ENCODE peak calls at places on chromosome 11, in ten cellular contexts. B is esophagus squamous epithelium, D is A549, G is suprapubic skin, U is thyroid gland, E is H1, R is IMR-90, J is HCT116, N is sigmoid colon, T is tibial nerve. Y is an unnamed sample.

GRCh38 chr11:131217313-131218297 is 152.8 kb upstream of the NTM start:
- DNase-seq in T (no peak), E (no peak), J (no peak), U (peak; percentile 27), R (peak; percentile 21), B (no peak), N (no peak), D (no peak), G (no peak), Y (no peak)

GRCh38 chr11:126837581-126837980 is 163.0 kb downstream of the KIRREL3 start:
- DNase-seq in T (no peak), N (no peak), B (no peak), G (no peak), E (no peak), U (no peak), D (no peak), J (no peak), R (no peak), Y (no peak)

GRCh38 chr11:7600205-7600775 is 73.0 kb downstream of the CYB5R2 start:
- DNase-seq in N (peak; percentile 85), R (peak; percentile 78), U (no peak), G (peak; percentile 85), T (peak; percentile 66), D (peak; percentile 22), J (peak; percentile 18), B (no peak), E (no peak), Y (peak; percentile 70)

GRCh38 chr11:126430581-126431320 is 75.3 kb downstream of the ST3GAL4 start:
- DNase-seq in G (no peak), R (peak; percentile 6), B (no peak), J (no peak), T (no peak), D (no peak), U (no peak), E (no peak), N (no peak), Y (no peak)

GRCh38 chr11:22666700-22667439 is 459 bp downstream of the GAS2 start:
- DNase-seq in J (no peak), T (no peak), E (peak; percentile 19), D (no peak), N (no peak), R (no peak), G (no peak), B (no peak), U (peak; percentile 27), Y (no peak)

GRCh38 chr11:64853709-64854108 is 9.3 kb upstream of the CDC42BPG start:
- DNase-seq in U (no peak), N (no peak), E (no peak), J (no peak), G (no peak), R (no peak), T (no peak), B (no peak), D (no peak), Y (no peak)

GRCh38 chr11:44593194-44593593 is 27.7 kb downstream of the CD82 start:
- DNase-seq in E (no peak), N (peak; percentile 73), T (no peak), J (no peak), B (no peak), R (no peak), D (no peak), G (no peak), U (peak; percentile 14), Y (no peak)

GRCh38 chr11:73387594-73388021 is 11.4 kb downstream of the RELT start:
- DNase-seq in T (no peak), R (no peak), J (no peak), N (no peak), G (no peak), D (no peak), U (peak; percentile 59), E (no peak), B (no peak), Y (no peak)

GRCh38 chr11:45102810-45103621 is 43.4 kb upstream of the PRDM11 start:
- DNase-seq in R (peak; percentile 88), T (peak; percentile 42), D (peak; percentile 74), E (no peak), J (peak; percentile 45), U (peak; percentile 50), G (peak; percentile 84), N (peak; percentile 81), B (no peak), Y (no peak)

GRCh38 chr11:27234043-27234668 is 128.9 kb downstream of the CCDC34 start:
- DNase-seq in N (peak; percentile 75), E (no peak), B (no peak), U (no peak), J (no peak), G (no peak), T (peak; percentile 38), R (peak; percentile 94), D (peak; percentile 52), Y (no peak)

GRCh38 chr11:11532574-11532973 is 89.2 kb downstream of the GALNT18 start:
- DNase-seq in E (no peak), D (no peak), R (peak; percentile 22), B (no peak), G (no peak), U (no peak), J (no peak), T (no peak), N (no peak), Y (no peak)

GRCh38 chr11:92104349-92104748 is 120.3 kb upstream of the FAT3 start:
- DNase-seq in G (no peak), J (no peak), U (no peak), T (no peak), B (no peak), N (no peak), D (no peak), R (no peak), E (no peak), Y (no peak)

GRCh38 chr11:92099183-92099582 is 125.4 kb upstream of the FAT3 start:
- DNase-seq in G (no peak), D (no peak), E (no peak), T (no peak), U (no peak), R (no peak), B (no peak), N (no peak), J (no peak), Y (no peak)

GRCh38 chr11:92098172-92098571 is 126.4 kb upstream of the FAT3 start:
- DNase-seq in U (no peak), B (no peak), E (no peak), J (no peak), G (no peak), R (no peak), D (no peak), N (no peak), T (no peak), Y (no peak)

GRCh38 chr11:92107331-92107730 is 117.3 kb upstream of the FAT3 start:
- DNase-seq in U (no peak), G (no peak), B (no peak), E (no peak), D (no peak), N (no peak), J (no peak), T (no peak), R (no peak), Y (no peak)

DNA sequence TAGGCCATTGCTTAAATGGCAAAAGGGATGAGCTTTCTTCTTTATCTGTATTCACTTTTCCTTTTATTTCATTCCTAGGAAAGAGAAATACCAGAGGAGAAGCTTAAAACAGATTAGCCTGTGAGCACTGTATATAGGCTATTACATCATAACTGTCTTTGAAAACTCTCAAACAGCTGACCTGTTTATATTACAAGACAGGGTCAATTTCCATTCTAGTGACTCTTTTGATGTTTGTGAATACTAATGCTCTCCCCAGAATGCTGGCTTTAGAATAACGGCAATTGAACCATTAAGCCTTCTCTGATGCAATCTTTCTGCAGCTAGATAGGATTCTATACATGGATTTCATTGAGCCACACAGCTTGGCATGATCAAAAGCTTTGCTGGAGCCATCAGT is 122.8 kb upstream of the FAT3 start:
- DNase-seq in E (no peak), U (no peak), G (no peak), D (no peak), N (no peak), B (no peak), R (no peak), T (no peak), J (no peak), Y (no peak)
- TF ChIP-seq POLR2A in E (no peak), U (no peak), G (no peak), D (no peak), N (no peak), B (no peak), R (no peak), T (no peak), J (no peak), Y (no peak)

DNA sequence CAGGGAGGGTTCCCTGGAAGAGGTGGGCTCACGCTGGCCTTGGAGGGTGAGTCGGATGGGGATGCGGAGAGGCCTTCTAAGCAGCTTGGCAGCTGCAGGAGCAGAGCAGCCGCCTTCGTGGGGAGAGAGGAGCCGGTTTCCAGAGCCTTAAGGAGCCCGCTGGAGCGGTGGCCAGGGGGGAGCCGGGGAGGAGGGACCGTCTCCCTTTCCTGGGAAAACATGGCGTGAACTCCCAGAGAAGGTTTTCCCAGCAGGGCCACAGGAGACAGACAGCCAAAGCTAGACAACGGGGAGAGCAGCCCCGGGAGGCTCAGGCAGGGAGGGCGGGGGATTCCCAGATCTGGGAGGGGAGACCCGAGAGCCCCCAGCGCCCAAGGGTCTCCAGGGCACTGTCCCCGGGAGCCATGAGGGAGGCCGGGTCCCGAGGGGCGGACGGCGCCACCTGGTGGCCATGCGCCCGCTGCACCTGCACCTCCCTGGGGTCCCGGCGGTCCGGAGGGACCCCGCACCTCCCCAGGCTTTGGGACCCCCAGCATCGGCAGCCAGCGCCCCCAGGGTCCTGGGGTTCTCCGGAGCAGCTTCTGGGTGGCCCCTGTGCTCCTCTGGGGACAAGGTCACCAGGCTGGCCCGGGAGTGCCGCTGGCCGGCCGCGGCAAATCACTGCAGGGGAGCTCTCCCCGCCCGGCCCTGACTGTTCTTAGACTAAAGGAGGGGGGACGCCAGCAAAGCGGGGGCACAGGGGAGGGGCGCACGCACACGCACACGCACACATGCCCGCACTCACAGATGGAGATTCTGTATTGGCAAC is 2.4 kb upstream of the SYT8 start:
- DNase-seq in B (no peak), R (no peak), T (no peak), G (no peak), U (peak; percentile 51), N (no peak), J (no peak), D (peak; percentile 69), E (no peak), Y (no peak)
- H3K4me3 ChIP-seq in B (peak overlapping the region; percentile 49), R (no peak overlapping the region), T (peak overlapping the region; percentile 21), G (peak overlapping the region; percentile 19), U (no peak overlapping the region), N (no peak overlapping the region), J (peak overlapping the region; percentile 55), D (peak overlapping the region; percentile 27), E (peak overlapping the region; percentile 42), Y (peak overlapping the region; percentile 23)

GRCh38 chr11:69086152-69086551 is 37.4 kb downstream of the TPCN2 start:
- DNase-seq in E (no peak), R (no peak), U (no peak), B (no peak), T (peak; percentile 29), G (no peak), J (no peak), D (no peak), N (peak; percentile 93), Y (no peak)
- TF ChIP-seq CTCF in E (peak; percentile 48), R (no peak), U (no peak), B (no peak), T (no peak), G (no peak), J (no peak), D (no peak), N (peak; percentile 48), Y (no peak)

GRCh38 chr11:59356561-59356960 is 2.1 kb upstream of the OR5AN1 start:
- DNase-seq in G (no peak), B (no peak), N (no peak), U (no peak), T (no peak), E (no peak), R (no peak), J (no peak), D (no peak), Y (no peak)
- TF ChIP-seq POLR2A in G (no peak), B (no peak), N (no peak), U (no peak), T (no peak), E (no peak), R (no peak), J (no peak), D (no peak), Y (no peak)

Y was measured in breast epithelium.